ENCODE peak calls at places on chromosomes 12 and 14, in eight cellular contexts. C is lower leg skin; Y is RPMI8226; E is NCI-H526 treated with DMSO at 0.1 percent for 48 hours; I is RKO; G is fibroblast of gingiva; U is activated T-helper 1 cell treated with anti-CD3 and anti-CD28 coated beads, Interleukin-12 subunit alpha, Interleukin-12 subunit beta, Interleukin-2, Interleukin-4 antibody, amounts not matched to agents 30 ng/mL and 10 ng/mL and 1 ng/mL, durations not matched to agents 14 hours and 24 hours and 36 hours; B is CD8-positive, alpha-beta memory T cell. F is an unnamed sample.

GRCh38 chr14:105855246-105855892 is 329.0 kb downstream of the TMEM121 start:
- DNase-seq in C (peak), Y (no peak), E (no peak), I (no peak), G (no peak), U (no peak), B (no peak), F (no peak)

GRCh38 chr12:104958946-104959841 is 1.1 kb upstream of the SLC41A2 start:
- DNase-seq in C (no peak), Y (peak), E (no peak), I (peak), G (peak), U (no peak), B (no peak), F (peak)

GRCh38 chr12:52006726-52007157 is at the start of gene TAMALIN:
- DNase-seq in C (peak), Y (peak), E (peak), I (no peak), G (peak), U (peak), B (peak), F (no peak)

GRCh38 chr12:116381744-116382455 is 104.4 kb upstream of the MED13L start:
- DNase-seq in C (no peak), Y (no peak), E (no peak), I (peak), G (peak), U (no peak), B (no peak), F (no peak)

GRCh38 chr14:23351681-23352505 is 794 bp downstream of the SLC22A17 start:
- DNase-seq in C (peak), Y (no peak), E (no peak), I (no peak), G (no peak), U (no peak), B (no peak), F (no peak)

GRCh38 chr12:56374726-56375597 is 12.3 kb upstream of the APOF start:
- DNase-seq in C (peak), Y (peak), E (no peak), I (no peak), G (no peak), U (no peak), B (no peak), F (no peak)

GRCh38 chr14:105056303-105056831 is 8.9 kb downstream of the GPR132 start:
- DNase-seq in C (no peak), Y (no peak), E (no peak), I (no peak), G (no peak), U (no peak), B (no peak), F (no peak)

GRCh38 chr14:104973215-104974145 is 4.7 kb downstream of the AHNAK2 start:
- DNase-seq in C (peak), Y (no peak), E (no peak), I (peak), G (peak), U (no peak), B (no peak), F (peak)

GRCh38 chr12:92562063-92562734 is 140.6 kb upstream of the PLEKHG7 start:
- DNase-seq in C (no peak), Y (peak), E (no peak), I (no peak), G (peak), U (no peak), B (no peak), F (no peak)